ENCODE peak calls at places on chromosomes 5 and 9, in eight cellular contexts. M is ACHN; F is NCI-H524; G is sciatic nerve; V is HEK293T; N is activated T-cell treated with anti-CD3 and anti-CD28 coated beads, Interleukin-2, amount 50 U/mL, for 4 hours; L is stimulated activated CD8-positive, alpha-beta memory T cell treated with anti-CD3 and anti-CD28 coated beads, Interleukin-4, amount 100 ng/mL, for 1 hour; Z is GM10248. X is an unnamed sample.

GRCh38 chr9:127224883-127225739 is 39.5 kb upstream of the GARNL3 start:
- DNase-seq in M (peak), F (peak), G (peak), V (peak), N (peak), L (peak), Z (peak), X (peak)

GRCh38 chr9:20321683-20322082 is 300.6 kb downstream of the MLLT3 start:
- DNase-seq in M (no peak), F (no peak), G (no peak), V (no peak), N (peak), L (no peak), Z (no peak), X (peak)

GRCh38 chr5:150598821-150599273 is 41.6 kb upstream of the SYNPO start:
- DNase-seq in M (no peak), F (no peak), G (no peak), V (no peak), N (no peak), L (no peak), Z (no peak), X (no peak)

GRCh38 chr5:39187873-39188731 is 31.3 kb downstream of the FYB1 start:
- DNase-seq in M (no peak), F (no peak), G (no peak), V (no peak), N (no peak), L (no peak), Z (no peak), X (no peak)

GRCh38 chr5:32353420-32353819 is 40.7 kb upstream of the MTMR12 start:
- DNase-seq in M (no peak), F (no peak), G (no peak), V (no peak), N (no peak), L (no peak), Z (no peak), X (no peak)

GRCh38 chr5:172622091-172623046 is 18.7 kb upstream of the NEURL1B start:
- DNase-seq in M (no peak), F (no peak), G (peak), V (no peak), N (no peak), L (no peak), Z (no peak), X (no peak)

GRCh38 chr9:114348906-114349482 is 19.3 kb downstream of the ORM2 start:
- DNase-seq in M (peak), F (no peak), G (no peak), V (peak), N (peak), L (no peak), Z (peak), X (peak)

GRCh38 chr9:125513634-125514413 is 193.2 kb downstream of the MAPKAP1 start:
- DNase-seq in M (peak), F (no peak), G (no peak), V (no peak), N (no peak), L (no peak), Z (peak), X (no peak)